ENCODE peak calls at places on chromosome 1, in nine cellular contexts. P is left ventricle myocardium inferior; G is stimulated activated CD4-positive, alpha-beta T cell treated with anti-CD3 and anti-CD28 coated beads, TNF-alpha, amount 100 ng/mL, for 4 hours; K is fibroblast of the aortic adventitia; B is iPS-NIHi11; E is left kidney; X is substantia nigra; A is activated CD4-positive, alpha-beta T cell treated with anti-CD3 and anti-CD28 coated beads, Interleukin-2, amount 50 U/mL, for 4 hours; J is HuH-7. C is an unnamed sample.

GRCh38 chr1:117821382-117821755 is 108.1 kb downstream of the GDAP2 start:
- DNase-seq in P (no peak), G (no peak), K (peak), B (no peak), E (no peak), X (no peak), A (no peak), J (no peak), C (peak)

GRCh38 chr1:8903908-8904650 is 25.6 kb upstream of the ENO1 start:
- DNase-seq in P (no peak), G (no peak), K (peak), B (peak), E (peak), X (no peak), A (no peak), J (no peak), C (peak)

GRCh38 chr1:219088778-219089557 is 84.7 kb upstream of the LYPLAL1 start:
- DNase-seq in P (peak), G (no peak), K (peak), B (no peak), E (no peak), X (no peak), A (no peak), J (peak), C (peak)

GRCh38 chr1:18527514-18527913 is 46.8 kb downstream of the KLHDC7A start:
- DNase-seq in P (no peak), G (no peak), K (no peak), B (no peak), E (no peak), X (no peak), A (no peak), J (no peak), C (no peak)

GRCh38 chr1:228939001-228939691 is 203.9 kb downstream of the RHOU start:
- DNase-seq in P (no peak), G (no peak), K (no peak), B (no peak), E (no peak), X (no peak), A (no peak), J (no peak), C (no peak)

GRCh38 chr1:39470040-39470439 is 21.4 kb upstream of the BMP8A start:
- DNase-seq in P (no peak), G (no peak), K (no peak), B (no peak), E (no peak), X (no peak), A (no peak), J (no peak), C (no peak)

GRCh38 chr1:10674700-10675598 is 121.5 kb downstream of the CASZ1 start:
- DNase-seq in P (no peak), G (no peak), K (no peak), B (no peak), E (peak), X (no peak), A (no peak), J (no peak), C (no peak)

GRCh38 chr1:206608108-206608698 is 4.1 kb downstream of the EIF2D start:
- DNase-seq in P (no peak), G (no peak), K (peak), B (peak), E (peak), X (no peak), A (peak), J (peak), C (no peak)

GRCh38 chr1:3261969-3262579 is 192.4 kb upstream of the ARHGEF16 start:
- DNase-seq in P (no peak), G (no peak), K (no peak), B (no peak), E (no peak), X (no peak), A (no peak), J (no peak), C (no peak)